ENCODE peak calls at places on chromosomes 3 and 15, in eight cellular contexts. One of them, this sample, is unnamed. For H3K4me1, the result is how much of the 10 kb centered on the place peaks cover.

GRCh38 chr3:50395070-50395860 is 35.9 kb upstream of the TMEM115 start:
- DNase-seq in HepG2: no peak
- DNase-seq in A549: no peak
- DNase-seq in uterus: no peak
- DNase-seq in body of pancreas: peak
- DNase-seq in heart left ventricle: no peak
- DNase-seq in prostate gland: no peak
- DNase-seq in stomach: peak
- DNase-seq in this sample: no peak

GRCh38 chr3:177705976-177706866 is 508.9 kb upstream of the TBL1XR1 start:
- DNase-seq in HepG2: no peak
- DNase-seq in A549: no peak
- DNase-seq in uterus: peak
- DNase-seq in body of pancreas: peak
- DNase-seq in heart left ventricle: peak
- DNase-seq in prostate gland: peak
- DNase-seq in stomach: no peak
- DNase-seq in this sample: peak

GRCh38 chr15:72136170-72137051 is 18.2 kb downstream of the SENP8 start:
- DNase-seq in HepG2: no peak
- DNase-seq in A549: no peak
- DNase-seq in uterus: no peak
- DNase-seq in body of pancreas: no peak
- DNase-seq in heart left ventricle: no peak
- DNase-seq in prostate gland: peak
- DNase-seq in stomach: no peak
- DNase-seq in this sample: no peak

GRCh38 chr3:87625911-87626310 is 349.5 kb upstream of the POU1F1 start:
- DNase-seq in HepG2: no peak
- DNase-seq in A549: no peak
- DNase-seq in uterus: no peak
- DNase-seq in body of pancreas: no peak
- DNase-seq in heart left ventricle: no peak
- DNase-seq in prostate gland: no peak
- DNase-seq in stomach: no peak
- DNase-seq in this sample: no peak

GRCh38 chr3:111473550-111473949 is 68.4 kb upstream of the CD96 start:
- DNase-seq in HepG2: no peak
- DNase-seq in A549: peak
- DNase-seq in uterus: no peak
- DNase-seq in body of pancreas: no peak
- DNase-seq in heart left ventricle: no peak
- DNase-seq in prostate gland: no peak
- DNase-seq in stomach: no peak
- DNase-seq in this sample: no peak

GRCh38 chr3:51401639-51402166 is 10.6 kb downstream of the RBM15B start:
- DNase-seq in HepG2: no peak
- DNase-seq in A549: no peak
- DNase-seq in uterus: no peak
- DNase-seq in body of pancreas: no peak
- DNase-seq in heart left ventricle: no peak
- DNase-seq in prostate gland: no peak
- DNase-seq in stomach: no peak
- DNase-seq in this sample: no peak

GRCh38 chr3:61158676-61159075 is 92.6 kb downstream of the FHIT start:
- DNase-seq in HepG2: no peak
- DNase-seq in A549: no peak
- DNase-seq in uterus: no peak
- DNase-seq in body of pancreas: no peak
- DNase-seq in heart left ventricle: no peak
- DNase-seq in prostate gland: no peak
- DNase-seq in stomach: no peak
- DNase-seq in this sample: no peak

GRCh38 chr3:14166877-14167605 is 11.4 kb downstream of the XPC start:
- DNase-seq in HepG2: no peak
- DNase-seq in A549: no peak
- DNase-seq in uterus: no peak
- DNase-seq in body of pancreas: no peak
- DNase-seq in heart left ventricle: no peak
- DNase-seq in prostate gland: no peak
- DNase-seq in stomach: no peak
- DNase-seq in this sample: no peak

GRCh38 chr3:120762575-120762974 is 20.0 kb downstream of the GTF2E1 start:
- DNase-seq in HepG2: no peak
- DNase-seq in A549: no peak
- DNase-seq in uterus: no peak
- DNase-seq in body of pancreas: no peak
- DNase-seq in heart left ventricle: no peak
- DNase-seq in prostate gland: no peak
- DNase-seq in stomach: no peak
- DNase-seq in this sample: no peak

GRCh38 chr3:120766576-120766975 is 24.0 kb downstream of the GTF2E1 start:
- DNase-seq in HepG2: no peak
- DNase-seq in A549: no peak
- DNase-seq in uterus: no peak
- DNase-seq in body of pancreas: no peak
- DNase-seq in heart left ventricle: no peak
- DNase-seq in prostate gland: no peak
- DNase-seq in stomach: no peak
- DNase-seq in this sample: no peak

GRCh38 chr3:120763601-120764000 is 21.1 kb downstream of the GTF2E1 start:
- DNase-seq in HepG2: no peak
- DNase-seq in A549: no peak
- DNase-seq in uterus: no peak
- DNase-seq in body of pancreas: no peak
- DNase-seq in heart left ventricle: no peak
- DNase-seq in prostate gland: no peak
- DNase-seq in stomach: no peak
- DNase-seq in this sample: no peak

GRCh38 chr3:120765830-120766511 is 23.4 kb downstream of the GTF2E1 start:
- DNase-seq in HepG2: peak
- DNase-seq in A549: no peak
- DNase-seq in uterus: no peak
- DNase-seq in body of pancreas: no peak
- DNase-seq in heart left ventricle: no peak
- DNase-seq in prostate gland: no peak
- DNase-seq in stomach: no peak
- DNase-seq in this sample: no peak

GRCh38 chr3:120764206-120764605 is 21.7 kb downstream of the GTF2E1 start:
- DNase-seq in HepG2: no peak
- DNase-seq in A549: no peak
- DNase-seq in uterus: no peak
- DNase-seq in body of pancreas: no peak
- DNase-seq in heart left ventricle: no peak
- DNase-seq in prostate gland: no peak
- DNase-seq in stomach: no peak
- DNase-seq in this sample: no peak
- TF ChIP-seq POLR2A in HepG2: no peak
- TF ChIP-seq POLR2A in A549: no peak
- TF ChIP-seq POLR2A in uterus: no peak
- TF ChIP-seq POLR2A in body of pancreas: no peak
- TF ChIP-seq POLR2A in heart left ventricle: no peak
- TF ChIP-seq POLR2A in prostate gland: no peak
- TF ChIP-seq POLR2A in stomach: no peak
- TF ChIP-seq POLR2A in this sample: no peak

DNA sequence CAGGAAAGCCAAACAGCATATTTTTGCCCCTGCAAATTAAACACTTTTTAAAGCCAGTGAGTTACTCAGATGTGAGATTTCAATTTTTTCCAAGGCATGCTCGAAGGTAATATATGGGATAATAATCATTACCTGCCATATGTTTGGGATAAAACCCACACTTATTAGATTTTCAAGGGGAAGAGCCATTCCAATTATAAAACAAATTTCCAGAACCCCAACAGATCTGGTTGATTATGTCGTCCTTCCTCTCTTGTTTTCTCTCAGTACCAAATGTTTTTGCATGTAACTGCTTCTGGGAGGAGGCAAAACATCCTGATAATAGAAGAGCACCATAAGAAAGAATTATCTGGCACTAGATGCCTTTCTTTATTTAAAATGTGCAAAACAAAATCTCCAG is 115.1 kb downstream of the AKAP13 start:
- DNase-seq in HepG2: no peak
- DNase-seq in A549: no peak
- DNase-seq in uterus: no peak
- DNase-seq in body of pancreas: no peak
- DNase-seq in heart left ventricle: no peak
- DNase-seq in prostate gland: no peak
- DNase-seq in stomach: no peak
- DNase-seq in this sample: no peak
- H3K4me1 ChIP-seq in HepG2: under half
- H3K4me1 ChIP-seq in A549: half or more
- H3K4me1 ChIP-seq in uterus: under half
- H3K4me1 ChIP-seq in body of pancreas: under half
- H3K4me1 ChIP-seq in heart left ventricle: half or more
- H3K4me1 ChIP-seq in prostate gland: under half
- H3K4me1 ChIP-seq in stomach: half or more
- H3K4me1 ChIP-seq in this sample: under half

GRCh38 chr15:78220713-78221112 is 13.7 kb downstream of the ACSBG1 start:
- DNase-seq in HepG2: no peak
- DNase-seq in A549: no peak
- DNase-seq in uterus: no peak
- DNase-seq in body of pancreas: no peak
- DNase-seq in heart left ventricle: no peak
- DNase-seq in prostate gland: no peak
- DNase-seq in stomach: no peak
- DNase-seq in this sample: no peak
- TF ChIP-seq POLR2A in HepG2: no peak
- TF ChIP-seq POLR2A in A549: no peak
- TF ChIP-seq POLR2A in uterus: no peak
- TF ChIP-seq POLR2A in body of pancreas: no peak
- TF ChIP-seq POLR2A in heart left ventricle: no peak
- TF ChIP-seq POLR2A in prostate gland: no peak
- TF ChIP-seq POLR2A in stomach: no peak
- TF ChIP-seq POLR2A in this sample: no peak

GRCh38 chr3:152198655-152199054 is 70.1 kb upstream of the MBNL1 start:
- DNase-seq in HepG2: no peak
- DNase-seq in A549: no peak
- DNase-seq in uterus: no peak
- DNase-seq in body of pancreas: no peak
- DNase-seq in heart left ventricle: no peak
- DNase-seq in prostate gland: no peak
- DNase-seq in stomach: no peak
- DNase-seq in this sample: no peak
- H3K4me1 ChIP-seq in HepG2: under half
- H3K4me1 ChIP-seq in A549: under half
- H3K4me1 ChIP-seq in uterus: under half
- H3K4me1 ChIP-seq in body of pancreas: under half
- H3K4me1 ChIP-seq in heart left ventricle: under half
- H3K4me1 ChIP-seq in prostate gland: under half
- H3K4me1 ChIP-seq in stomach: half or more
- H3K4me1 ChIP-seq in this sample: under half

GRCh38 chr3:72447059-72447946 is 400.9 kb downstream of the SHQ1 start:
- DNase-seq in HepG2: peak
- DNase-seq in A549: peak
- DNase-seq in uterus: peak
- DNase-seq in body of pancreas: peak
- DNase-seq in heart left ventricle: peak
- DNase-seq in prostate gland: peak
- DNase-seq in stomach: peak
- DNase-seq in this sample: peak
- TF ChIP-seq POLR2A in HepG2: no peak
- TF ChIP-seq POLR2A in A549: peak
- TF ChIP-seq POLR2A in uterus: peak
- TF ChIP-seq POLR2A in body of pancreas: no peak
- TF ChIP-seq POLR2A in heart left ventricle: no peak
- TF ChIP-seq POLR2A in prostate gland: no peak
- TF ChIP-seq POLR2A in stomach: no peak
- TF ChIP-seq POLR2A in this sample: no peak

DNA sequence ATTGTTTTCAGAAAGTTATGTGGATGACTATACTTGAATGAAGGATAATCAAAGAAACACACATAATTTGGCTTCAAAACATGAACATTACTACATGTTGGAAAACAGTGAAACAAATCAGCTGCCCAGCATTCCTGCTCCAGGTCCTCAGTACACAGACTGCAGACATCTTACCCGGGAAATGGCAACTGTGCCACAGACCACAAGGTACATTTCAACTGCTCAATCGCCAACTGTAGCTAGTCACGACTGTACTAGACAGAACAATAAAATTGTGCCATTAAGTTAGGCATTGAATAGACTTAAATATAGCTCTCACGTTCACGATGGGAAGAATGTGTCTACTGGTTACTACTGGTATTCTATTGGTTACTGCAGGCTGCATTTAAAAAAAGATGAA is 5.0 kb downstream of the NAA50 start:
- DNase-seq in HepG2: no peak
- DNase-seq in A549: no peak
- DNase-seq in uterus: no peak
- DNase-seq in body of pancreas: no peak
- DNase-seq in heart left ventricle: no peak
- DNase-seq in prostate gland: no peak
- DNase-seq in stomach: no peak
- DNase-seq in this sample: no peak
- H3K4me1 ChIP-seq in HepG2: half or more
- H3K4me1 ChIP-seq in A549: half or more
- H3K4me1 ChIP-seq in uterus: under half
- H3K4me1 ChIP-seq in body of pancreas: half or more
- H3K4me1 ChIP-seq in heart left ventricle: under half
- H3K4me1 ChIP-seq in prostate gland: under half
- H3K4me1 ChIP-seq in stomach: half or more
- H3K4me1 ChIP-seq in this sample: under half

GRCh38 chr15:90596943-90597342 is 67.2 kb downstream of the CRTC3 start:
- DNase-seq in HepG2: no peak
- DNase-seq in A549: no peak
- DNase-seq in uterus: no peak
- DNase-seq in body of pancreas: no peak
- DNase-seq in heart left ventricle: no peak
- DNase-seq in prostate gland: no peak
- DNase-seq in stomach: no peak
- DNase-seq in this sample: no peak

GRCh38 chr15:90598679-90599078 is 69.0 kb downstream of the CRTC3 start:
- DNase-seq in HepG2: no peak
- DNase-seq in A549: no peak
- DNase-seq in uterus: no peak
- DNase-seq in body of pancreas: no peak
- DNase-seq in heart left ventricle: no peak
- DNase-seq in prostate gland: no peak
- DNase-seq in stomach: no peak
- DNase-seq in this sample: no peak

GRCh38 chr15:90597477-90598052 is 67.8 kb downstream of the CRTC3 start:
- DNase-seq in HepG2: no peak
- DNase-seq in A549: no peak
- DNase-seq in uterus: no peak
- DNase-seq in body of pancreas: no peak
- DNase-seq in heart left ventricle: no peak
- DNase-seq in prostate gland: no peak
- DNase-seq in stomach: no peak
- DNase-seq in this sample: no peak

GRCh38 chr15:90599116-90599515 is 69.4 kb downstream of the CRTC3 start:
- DNase-seq in HepG2: no peak
- DNase-seq in A549: no peak
- DNase-seq in uterus: no peak
- DNase-seq in body of pancreas: no peak
- DNase-seq in heart left ventricle: no peak
- DNase-seq in prostate gland: no peak
- DNase-seq in stomach: no peak
- DNase-seq in this sample: no peak

GRCh38 chr15:90598053-90598577 is 68.4 kb downstream of the CRTC3 start:
- DNase-seq in HepG2: peak
- DNase-seq in A549: peak
- DNase-seq in uterus: peak
- DNase-seq in body of pancreas: peak
- DNase-seq in heart left ventricle: peak
- DNase-seq in prostate gland: no peak
- DNase-seq in stomach: peak
- DNase-seq in this sample: peak
- TF ChIP-seq POLR2A in HepG2: no peak
- TF ChIP-seq POLR2A in A549: no peak
- TF ChIP-seq POLR2A in uterus: no peak
- TF ChIP-seq POLR2A in body of pancreas: no peak
- TF ChIP-seq POLR2A in heart left ventricle: no peak
- TF ChIP-seq POLR2A in prostate gland: no peak
- TF ChIP-seq POLR2A in stomach: no peak
- TF ChIP-seq POLR2A in this sample: no peak

GRCh38 chr15:65785151-65785550 is 6.9 kb downstream of the DENND4A start:
- DNase-seq in HepG2: no peak
- DNase-seq in A549: no peak
- DNase-seq in uterus: no peak
- DNase-seq in body of pancreas: no peak
- DNase-seq in heart left ventricle: no peak
- DNase-seq in prostate gland: no peak
- DNase-seq in stomach: no peak
- DNase-seq in this sample: no peak
- H3K4me1 ChIP-seq in HepG2: half or more
- H3K4me1 ChIP-seq in A549: under half
- H3K4me1 ChIP-seq in uterus: under half
- H3K4me1 ChIP-seq in body of pancreas: half or more
- H3K4me1 ChIP-seq in heart left ventricle: under half
- H3K4me1 ChIP-seq in prostate gland: under half
- H3K4me1 ChIP-seq in stomach: half or more
- H3K4me1 ChIP-seq in this sample: under half

This sample was measured in adrenal gland.